ENCODE peak calls at places on chromosome 12, in four cellular contexts. One of them, this sample, is unnamed.

GRCh38 chr12:24838531-24838950 is 110.4 kb downstream of the BCAT1 start:
- DNase-seq in mesendoderm: no peak
- DNase-seq in H1: no peak
- DNase-seq in H9: no peak
- DNase-seq in this sample: peak

GRCh38 chr12:6605425-6606330 is 1.5 kb downstream of the CHD4 start:
- DNase-seq in H1: peak
- DNase-seq in mesendoderm: peak
- DNase-seq in H9: peak
- DNase-seq in this sample: peak

GRCh38 chr12:113369391-113369790 is 11.0 kb downstream of the PLBD2 start:
- DNase-seq in mesendoderm: no peak
- DNase-seq in H1: no peak
- DNase-seq in H9: no peak
- DNase-seq in this sample: no peak

GRCh38 chr12:291153-291723 is 28.6 kb upstream of the SLC6A13 start:
- DNase-seq in H9: no peak
- DNase-seq in mesendoderm: peak
- DNase-seq in H1: no peak
- DNase-seq in this sample: no peak

GRCh38 chr12:30862486-30862885 is 64.1 kb upstream of the TSPAN11 start:
- DNase-seq in H9: no peak
- DNase-seq in mesendoderm: no peak
- DNase-seq in H1: no peak
- DNase-seq in this sample: peak

GRCh38 chr12:70536650-70537049 is 100.6 kb downstream of the PTPRB start:
- DNase-seq in H1: no peak
- DNase-seq in mesendoderm: no peak
- DNase-seq in H9: no peak
- DNase-seq in this sample: no peak

GRCh38 chr12:48592591-48593086 is 22.8 kb upstream of the LALBA start:
- DNase-seq in H1: no peak
- DNase-seq in mesendoderm: peak
- DNase-seq in H9: no peak
- DNase-seq in this sample: no peak

GRCh38 chr12:83664650-83665049 is 977.9 kb downstream of the TMTC2 start:
- DNase-seq in H9: no peak
- DNase-seq in mesendoderm: no peak
- DNase-seq in H1: no peak
- DNase-seq in this sample: no peak

GRCh38 chr12:105253882-105254513 is 18.0 kb upstream of the APPL2 start:
- DNase-seq in H9: no peak
- DNase-seq in H1: no peak
- DNase-seq in mesendoderm: peak
- DNase-seq in this sample: peak

GRCh38 chr12:80472912-80473500 is 29.0 kb downstream of the PTPRQ start:
- DNase-seq in H9: no peak
- DNase-seq in H1: no peak
- DNase-seq in mesendoderm: peak
- DNase-seq in this sample: peak

GRCh38 chr12:19969476-19969875 is 398.9 kb upstream of the PDE3A start:
- DNase-seq in mesendoderm: no peak
- DNase-seq in H1: no peak
- DNase-seq in H9: no peak
- DNase-seq in this sample: no peak

GRCh38 chr12:124747426-124748161 is 116.1 kb downstream of the SCARB1 start:
- DNase-seq in H9: no peak
- DNase-seq in H1: no peak
- DNase-seq in mesendoderm: no peak
- DNase-seq in this sample: peak

GRCh38 chr12:7970475-7971252 is 34.7 kb upstream of the SLC2A3 start:
- DNase-seq in mesendoderm: peak
- DNase-seq in H1: peak
- DNase-seq in H9: peak
- DNase-seq in this sample: peak

GRCh38 chr12:53254816-53255545 is 13.1 kb upstream of the ESPL1 start:
- DNase-seq in mesendoderm: no peak
- DNase-seq in H1: no peak
- DNase-seq in H9: no peak
- DNase-seq in this sample: no peak

GRCh38 chr12:67354966-67355365 is 85.8 kb downstream of the CAND1 start:
- DNase-seq in H9: no peak
- DNase-seq in mesendoderm: peak
- DNase-seq in H1: no peak
- DNase-seq in this sample: peak

GRCh38 chr12:42156232-42156631 is 11.6 kb upstream of the GXYLT1 start:
- DNase-seq in H9: no peak
- DNase-seq in mesendoderm: no peak
- DNase-seq in H1: no peak
- DNase-seq in this sample: no peak

GRCh38 chr12:110733089-110733715 is 9.5 kb downstream of the PPP1CC start:
- DNase-seq in H1: no peak
- DNase-seq in H9: no peak
- DNase-seq in mesendoderm: no peak
- DNase-seq in this sample: peak

GRCh38 chr12:121753844-121754264 is 39.6 kb downstream of the RHOF start:
- DNase-seq in mesendoderm: no peak
- DNase-seq in H9: no peak
- DNase-seq in H1: no peak
- DNase-seq in this sample: no peak

GRCh38 chr12:127623362-127623761 is 643.6 kb upstream of the TMEM132C start:
- DNase-seq in H1: no peak
- DNase-seq in mesendoderm: no peak
- DNase-seq in H9: no peak
- DNase-seq in this sample: no peak

GRCh38 chr12:58310368-58310767 is 369.0 kb downstream of the ATP23 start:
- DNase-seq in mesendoderm: no peak
- DNase-seq in H1: no peak
- DNase-seq in H9: no peak
- DNase-seq in this sample: peak

GRCh38 chr12:75960086-75960910 is 71.3 kb downstream of the PHLDA1 start:
- DNase-seq in mesendoderm: peak
- DNase-seq in H1: peak
- DNase-seq in H9: peak
- DNase-seq in this sample: peak

GRCh38 chr12:31521972-31522371 is 69.0 kb downstream of the DENND5B start:
- DNase-seq in H9: no peak
- DNase-seq in H1: no peak
- DNase-seq in mesendoderm: no peak
- DNase-seq in this sample: peak

GRCh38 chr12:62282375-62282774 is 22.2 kb downstream of the USP15 start:
- DNase-seq in mesendoderm: no peak
- DNase-seq in H9: no peak
- DNase-seq in H1: no peak
- DNase-seq in this sample: no peak

GRCh38 chr12:130169924-130170323 is 7.7 kb downstream of the FZD10 start:
- DNase-seq in H9: no peak
- DNase-seq in mesendoderm: no peak
- DNase-seq in H1: no peak
- DNase-seq in this sample: no peak

GRCh38 chr12:14399871-14400270 is 34.4 kb downstream of the ATF7IP start:
- DNase-seq in mesendoderm: peak
- DNase-seq in H9: no peak
- DNase-seq in H1: no peak
- DNase-seq in this sample: peak

GRCh38 chr12:123024819-123025391 is 44.4 kb downstream of the ARL6IP4 start:
- DNase-seq in H9: no peak
- DNase-seq in mesendoderm: no peak
- DNase-seq in H1: no peak
- DNase-seq in this sample: peak

GRCh38 chr12:12107678-12108077 is 36.9 kb downstream of the BCL2L14 start:
- DNase-seq in H9: no peak
- DNase-seq in mesendoderm: no peak
- DNase-seq in H1: no peak
- DNase-seq in this sample: no peak

GRCh38 chr12:74647241-74647640 is 109.6 kb downstream of the ATXN7L3B start:
- DNase-seq in H1: no peak
- DNase-seq in H9: no peak
- DNase-seq in mesendoderm: no peak
- DNase-seq in this sample: no peak

GRCh38 chr12:9750276-9751203 is 10.2 kb downstream of the CD69 start:
- DNase-seq in H1: no peak
- DNase-seq in mesendoderm: peak
- DNase-seq in H9: peak
- DNase-seq in this sample: peak

DNA sequence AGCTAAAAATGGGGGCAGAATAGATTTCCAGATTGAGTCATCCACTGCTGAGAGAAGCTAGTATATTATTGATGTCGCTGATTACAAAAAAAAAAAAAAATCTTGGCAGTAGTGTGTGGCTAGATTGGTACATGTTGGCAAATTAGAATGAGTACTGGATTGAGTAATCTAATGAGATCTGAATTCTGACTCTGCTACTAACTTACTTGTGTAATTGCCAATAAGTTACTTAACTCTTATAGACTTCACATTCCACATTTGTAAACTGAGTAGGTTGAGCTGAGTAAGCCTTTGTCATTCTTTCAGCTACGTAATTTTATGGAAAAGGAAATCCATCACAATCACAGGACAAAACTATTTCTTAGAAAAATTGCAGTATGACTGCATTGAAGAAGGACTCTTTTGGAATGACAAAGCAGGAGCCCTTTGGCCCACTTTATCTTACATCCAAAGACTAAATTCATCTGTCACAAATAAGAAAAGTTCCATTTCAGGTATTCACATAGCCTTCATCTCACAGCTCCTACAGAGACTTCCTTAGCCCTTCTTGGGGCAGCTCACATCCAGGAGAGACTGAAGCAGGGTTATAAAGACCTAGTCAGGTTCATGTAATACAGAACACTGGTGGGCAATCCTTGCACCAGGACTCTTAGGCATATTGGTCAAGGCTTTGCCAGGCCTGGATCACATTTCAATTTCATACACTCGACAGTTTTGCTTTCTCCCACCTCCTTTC is 197.3 kb upstream of the CPNE8 start:
- DNase-seq in mesendoderm: no peak
- DNase-seq in H9: no peak
- DNase-seq in H1: no peak
- DNase-seq in this sample: no peak
- H3K56ac ChIP-seq in mesendoderm: no peak
- H3K56ac ChIP-seq in H9: no peak
- H3K56ac ChIP-seq in H1: no peak
- H3K56ac ChIP-seq in this sample: no peak

GRCh38 chr12:114931025-114931424 is 247.1 kb upstream of the TBX3 start:
- DNase-seq in H9: no peak
- DNase-seq in H1: no peak
- DNase-seq in mesendoderm: no peak
- DNase-seq in this sample: no peak

GRCh38 chr12:114936148-114937099 is 252.4 kb upstream of the TBX3 start:
- DNase-seq in H9: no peak
- DNase-seq in H1: no peak
- DNase-seq in mesendoderm: peak
- DNase-seq in this sample: peak

GRCh38 chr12:114935658-114936057 is 251.7 kb upstream of the TBX3 start:
- DNase-seq in H9: no peak
- DNase-seq in mesendoderm: no peak
- DNase-seq in H1: no peak
- DNase-seq in this sample: no peak

GRCh38 chr12:114933428-114934160 is 249.6 kb upstream of the TBX3 start:
- DNase-seq in H1: no peak
- DNase-seq in H9: no peak
- DNase-seq in mesendoderm: peak
- DNase-seq in this sample: peak

DNA sequence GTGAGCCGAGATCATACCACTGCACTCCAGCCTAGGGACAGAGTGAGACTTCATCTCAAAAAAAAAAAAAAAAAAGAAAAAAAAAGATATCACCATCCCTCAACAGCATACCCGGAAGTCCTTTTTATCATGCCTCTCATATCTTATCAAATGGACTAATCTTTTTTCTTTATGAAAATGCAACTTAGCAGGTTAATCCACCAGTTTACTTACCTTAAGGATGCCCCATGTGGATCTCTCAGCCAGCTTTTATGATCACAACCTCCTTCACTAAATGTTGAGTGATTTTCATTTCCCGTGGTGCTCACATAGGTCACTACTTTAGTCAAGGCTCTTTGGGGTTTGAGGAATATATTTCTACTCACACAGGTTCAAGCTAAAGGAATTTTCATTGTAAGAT is 248.8 kb upstream of the TBX3 start:
- DNase-seq in mesendoderm: no peak
- DNase-seq in H1: no peak
- DNase-seq in H9: no peak
- DNase-seq in this sample: no peak
- H3K4me2 ChIP-seq in mesendoderm: no peak
- H3K4me2 ChIP-seq in H1: no peak
- H3K4me2 ChIP-seq in H9: no peak
- H3K4me2 ChIP-seq in this sample: no peak

DNA sequence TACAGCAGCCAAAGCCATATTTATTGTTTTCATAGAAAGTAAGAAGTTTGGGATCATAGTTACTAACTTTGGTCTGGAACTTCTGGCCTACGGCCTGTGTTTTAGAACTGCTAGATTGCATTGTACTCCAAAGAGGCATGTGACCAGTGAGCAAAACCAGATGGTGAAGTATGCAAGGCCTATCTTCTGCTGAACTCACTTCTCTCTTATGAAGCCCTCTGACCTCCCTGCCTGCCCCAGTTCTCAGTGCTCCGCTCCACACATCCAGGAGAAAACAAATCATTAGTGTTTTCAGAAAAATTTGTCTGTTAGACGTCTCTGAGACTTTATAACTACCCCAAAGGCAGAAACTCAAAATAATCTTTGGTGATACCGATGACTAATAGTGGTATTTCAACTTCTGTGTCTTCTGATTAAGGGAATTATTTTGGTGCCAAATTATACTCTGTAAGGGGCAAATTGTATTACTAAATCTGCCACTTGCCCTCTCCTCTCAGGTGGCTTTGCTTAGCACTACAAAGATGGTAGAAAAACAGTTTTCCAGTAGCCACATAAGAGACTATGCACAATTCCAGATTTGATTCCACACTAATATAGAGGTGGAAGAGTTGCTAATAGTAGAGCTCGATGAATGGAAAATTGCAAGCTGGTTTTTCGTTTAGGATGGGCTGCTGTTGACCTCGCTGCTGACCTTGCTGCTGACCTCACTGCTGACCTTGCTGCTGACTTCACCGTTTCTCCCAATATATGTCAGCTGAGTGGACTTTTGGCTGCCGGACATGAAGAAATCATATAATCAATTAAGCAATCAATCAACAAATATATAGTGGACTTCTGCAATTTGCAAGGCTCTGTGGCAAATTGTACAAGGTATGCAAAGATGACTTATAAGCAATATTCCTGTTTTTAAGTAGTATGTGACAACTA is 147.5 kb downstream of the KITLG start:
- DNase-seq in mesendoderm: no peak
- DNase-seq in H1: no peak
- DNase-seq in H9: no peak
- DNase-seq in this sample: peak
- H3K56ac ChIP-seq in mesendoderm: no peak
- H3K56ac ChIP-seq in H1: no peak
- H3K56ac ChIP-seq in H9: no peak
- H3K56ac ChIP-seq in this sample: no peak

DNA sequence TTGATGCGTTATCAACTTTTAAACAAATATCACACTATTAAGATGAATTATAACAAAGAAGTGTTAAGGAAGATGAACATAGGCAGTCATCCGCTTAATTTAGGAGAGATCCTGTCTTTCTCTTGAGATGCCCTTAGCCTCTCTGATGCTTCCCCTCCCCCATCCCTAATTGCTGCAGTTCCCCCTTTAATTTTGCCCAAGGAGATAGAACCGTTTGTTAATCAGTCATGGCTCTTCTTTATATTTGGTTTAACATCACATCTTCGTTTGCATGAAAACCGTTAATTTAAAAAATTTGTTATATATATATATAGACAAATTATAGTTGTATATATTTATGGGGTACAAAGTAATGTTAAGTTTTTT is 1.9 kb downstream of the ALX1 start:
- DNase-seq in H9: no peak
- DNase-seq in mesendoderm: no peak
- DNase-seq in H1: no peak
- DNase-seq in this sample: no peak
- H3K4me2 ChIP-seq in H9: peak
- H3K4me2 ChIP-seq in mesendoderm: no peak
- H3K4me2 ChIP-seq in H1: peak
- H3K4me2 ChIP-seq in this sample: no peak